ENCODE peak calls at places on chromosomes 4 and X, in seven cellular contexts. C is cardiac septum; B is lung; L is left colon; G is left cardiac atrium; V is SW480; D is CD8-positive, alpha-beta memory T cell. H is an unnamed sample.
A peak's percentile ranks its signal among the peaks of the same experiment; 100 is the strongest.

GRCh38 chr4:48708610-48709009 is 71.5 kb downstream of the FRYL start:
- DNase-seq in C (no peak), B (no peak), L (no peak), G (no peak), V (no peak), D (no peak), H (no peak)

GRCh38 chrX:87626996-87627395 is 109.4 kb downstream of the KLHL4 start:
- DNase-seq in C (no peak), B (no peak), L (no peak), G (no peak), V (no peak), D (no peak), H (no peak)

GRCh38 chr4:8117278-8117682 is 41.3 kb downstream of the ABLIM2 start:
- DNase-seq in C (no peak), B (no peak), L (peak; percentile 78), G (peak; percentile 47), V (peak; percentile 69), D (no peak), H (no peak)

GRCh38 chrX:72123471-72124185 is 8.1 kb downstream of the RTL5 start:
- DNase-seq in C (no peak), B (no peak), L (no peak), G (peak; percentile 64), V (no peak), D (no peak), H (no peak)

GRCh38 chr4:186725422-186726149 is 1.9 kb upstream of the FAT1 start:
- DNase-seq in C (no peak), B (peak; percentile 74), L (peak; percentile 82), G (peak; percentile 81), V (peak; percentile 81), D (no peak), H (peak; percentile 68)

GRCh38 chrX:51608071-51608470 is 10.6 kb downstream of the CENPVL3 start:
- DNase-seq in C (no peak), B (no peak), L (no peak), G (no peak), V (no peak), D (no peak), H (no peak)

GRCh38 chr4:20687894-20688293 is 12.4 kb upstream of the PACRGL start:
- DNase-seq in C (no peak), B (no peak), L (no peak), G (no peak), V (peak; percentile 4), D (no peak), H (no peak)

GRCh38 chr4:122218762-122219161 is 66.6 kb downstream of the BLTP1 start:
- DNase-seq in C (no peak), B (no peak), L (no peak), G (no peak), V (no peak), D (no peak), H (no peak)

GRCh38 chr4:146477054-146477453 is 44.7 kb downstream of the SLC10A7 start:
- DNase-seq in C (no peak), B (no peak), L (no peak), G (no peak), V (no peak), D (no peak), H (no peak)

GRCh38 chrX:95332530-95332929 is 1352.1 kb upstream of the DIAPH2 start:
- DNase-seq in C (no peak), B (no peak), L (no peak), G (no peak), V (no peak), D (no peak), H (no peak)

GRCh38 chrX:141341341-141341740 is 99.0 kb upstream of the SPANXC start:
- DNase-seq in C (no peak), B (no peak), L (no peak), G (peak; percentile 33), V (no peak), D (no peak), H (no peak)

GRCh38 chrX:140733766-140734342 is 24.3 kb downstream of the LINC00632 start:
- DNase-seq in C (no peak), B (no peak), L (no peak), G (no peak), V (peak; percentile 29), D (no peak), H (no peak)